ENCODE peak calls at places on chromosomes 3 and 15, in four cellular contexts. O is neuronal stem cell, Z is mesendoderm, P is mesenchymal stem cell. B is an unnamed sample.
A peak's percentile ranks its signal among the peaks of the same experiment; 100 is the strongest.

GRCh38 chr3:15820911-15821310 is 23.1 kb upstream of the ANKRD28 start:
- DNase-seq in O (no peak), Z (no peak), P (no peak), B (no peak)

GRCh38 chr3:42009456-42009855 is 47.6 kb upstream of the ULK4 start:
- DNase-seq in P (no peak), O (no peak), Z (no peak), B (no peak)

GRCh38 chr15:79811406-79812405 is 85.1 kb downstream of the MTHFS start:
- DNase-seq in Z (no peak), O (no peak), P (no peak), B (no peak)

GRCh38 chr3:172225215-172225707 is 185.9 kb downstream of the FNDC3B start:
- DNase-seq in P (no peak), Z (no peak), O (no peak), B (no peak)

GRCh38 chr3:163939926-163940325 is 1138.4 kb downstream of the SI start:
- DNase-seq in O (no peak), Z (peak; percentile 39), P (peak; percentile 22), B (peak; percentile 56)

GRCh38 chr3:150743508-150743907 is 19.5 kb downstream of the SIAH2 start:
- DNase-seq in Z (peak; percentile 33), P (peak; percentile 25), O (no peak), B (no peak)

GRCh38 chr3:114624676-114625181 is 330.9 kb downstream of the TIGIT start:
- DNase-seq in O (no peak), Z (peak; percentile 47), P (peak; percentile 99), B (peak; percentile 28)

GRCh38 chr3:64410226-64410625 is 185.0 kb upstream of the PRICKLE2 start:
- DNase-seq in Z (no peak), O (no peak), P (peak; percentile 42), B (no peak)

GRCh38 chr3:46337911-46338310 is 16.0 kb upstream of the CCR2 start:
- DNase-seq in O (no peak), Z (no peak), P (no peak), B (no peak)

GRCh38 chr15:52118969-52119749 is 6.6 kb upstream of the BCL2L10 start:
- DNase-seq in O (no peak), Z (peak; percentile 46), P (no peak), B (no peak)

GRCh38 chr3:119294889-119295769 is 946 bp downstream of the ARHGAP31 start:
- DNase-seq in O (peak; percentile 29), P (peak; percentile 67), Z (peak; percentile 70), B (peak; percentile 57)

GRCh38 chr3:37124431-37124830 is 50.0 kb downstream of the LRRFIP2 start:
- DNase-seq in P (peak; percentile 46), O (no peak), Z (no peak), B (no peak)

GRCh38 chr3:142115927-142116668 is 33.2 kb downstream of the TFDP2 start:
- DNase-seq in Z (no peak), O (no peak), P (no peak), B (no peak)

GRCh38 chr3:32278714-32279113 is 40.2 kb downstream of the CMTM8 start:
- DNase-seq in O (no peak), Z (no peak), P (no peak), B (no peak)

GRCh38 chr3:194075802-194076460 is 60.0 kb upstream of the HES1 start:
- DNase-seq in P (no peak), Z (no peak), O (no peak), B (no peak)

GRCh38 chr3:148797822-148798221 is 29.8 kb upstream of the CPB1 start:
- DNase-seq in P (no peak), O (no peak), Z (no peak), B (no peak)

GRCh38 chr15:82079736-82080135 is 33.9 kb upstream of the MEX3B start:
- DNase-seq in P (no peak), Z (no peak), O (no peak), B (no peak)
- H2BK120ac ChIP-seq in P (no peak overlapping the region), Z (no peak overlapping the region), O (no peak overlapping the region), B (no peak overlapping the region)

GRCh38 chr3:196765454-196765853 is 25.8 kb downstream of the PAK2 start:
- DNase-seq in O (no peak), Z (no peak), P (no peak), B (no peak)

GRCh38 chr3:196757876-196758739 is 18.5 kb downstream of the PAK2 start:
- DNase-seq in Z (no peak), O (no peak), P (peak; percentile 89), B (no peak)

DNA sequence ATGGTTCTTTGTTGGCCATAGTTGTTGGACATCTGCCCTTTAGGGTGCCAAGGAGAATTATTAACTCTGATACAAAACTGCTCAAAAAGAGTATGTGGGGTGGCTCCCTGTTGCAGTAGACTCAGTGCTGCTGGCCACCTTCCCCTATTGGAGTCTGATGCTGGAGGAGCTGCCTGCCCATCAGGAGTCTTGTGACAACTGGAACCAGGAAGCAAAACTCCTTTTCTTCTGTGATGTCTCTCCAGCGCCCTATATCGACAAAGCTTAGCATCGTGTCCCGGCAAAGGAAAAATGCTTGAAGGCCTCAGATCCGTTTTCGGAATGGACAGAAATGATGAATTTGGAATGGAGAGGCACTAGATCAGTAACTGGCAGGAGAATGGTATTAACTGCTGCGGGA is 23.5 kb downstream of the PAK2 start:
- DNase-seq in O (no peak), P (no peak), Z (no peak), B (no peak)
- H2BK15ac ChIP-seq in O (no peak overlapping the region), P (no peak overlapping the region), Z (no peak overlapping the region), B (no peak overlapping the region)

GRCh38 chr3:56398659-56399058 is 69.6 kb downstream of the ERC2 start:
- DNase-seq in P (no peak), Z (no peak), O (no peak), B (no peak)

GRCh38 chr3:56397798-56398197 is 70.5 kb downstream of the ERC2 start:
- DNase-seq in Z (no peak), O (no peak), P (no peak), B (no peak)
- H2BK120ac ChIP-seq in Z (no peak overlapping the region), O (no peak overlapping the region), P (no peak overlapping the region), B (no peak overlapping the region)

GRCh38 chr3:169295912-169296311 is 367.6 kb downstream of the MECOM start:
- DNase-seq in Z (no peak), P (no peak), O (no peak), B (no peak)
- H2BK15ac ChIP-seq in Z (no peak overlapping the region), P (no peak overlapping the region), O (no peak overlapping the region), B (no peak overlapping the region)

GRCh38 chr15:48507416-48508065 is 138.0 kb downstream of the FBN1 start:
- DNase-seq in Z (peak; percentile 74), P (peak; percentile 74), O (peak; percentile 37), B (peak; percentile 37)

GRCh38 chr15:48501208-48501607 is 144.3 kb downstream of the FBN1 start:
- DNase-seq in P (no peak), Z (no peak), O (no peak), B (no peak)

GRCh38 chr15:48499978-48500377 is 145.5 kb downstream of the FBN1 start:
- DNase-seq in P (no peak), O (no peak), Z (no peak), B (no peak)

GRCh38 chr15:48500595-48500994 is 144.9 kb downstream of the FBN1 start:
- DNase-seq in Z (no peak), P (peak; percentile 41), O (no peak), B (no peak)

GRCh38 chr15:48505067-48505466 is 140.4 kb downstream of the FBN1 start:
- DNase-seq in Z (no peak), P (no peak), O (no peak), B (no peak)
- H2BK120ac ChIP-seq in Z (no peak overlapping the region), P (no peak overlapping the region), O (no peak overlapping the region), B (no peak overlapping the region)

DNA sequence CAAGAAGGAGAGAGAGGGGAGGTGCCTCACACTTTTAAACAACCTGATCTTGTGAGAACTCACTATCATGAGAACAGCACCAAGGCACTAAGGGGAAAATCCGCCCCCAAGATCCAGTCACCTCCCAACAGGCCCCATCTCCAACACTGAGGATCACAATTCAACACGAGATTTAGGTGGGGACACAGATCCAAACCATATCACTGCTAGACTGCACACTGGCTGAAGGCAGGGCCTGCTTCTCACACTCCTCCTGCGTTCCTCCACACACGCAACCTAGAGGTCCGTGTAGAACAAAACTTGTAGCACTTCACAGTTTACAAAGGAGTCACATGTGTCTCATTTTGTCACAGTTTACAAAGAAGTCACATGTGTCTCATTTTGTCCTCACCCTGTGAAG is 97.8 kb downstream of the DAPK2 start:
- DNase-seq in O (no peak), Z (no peak), P (no peak), B (peak; percentile 12)
- H2BK15ac ChIP-seq in O (no peak overlapping the region), Z (no peak overlapping the region), P (no peak overlapping the region), B (no peak overlapping the region)

B was measured in H9.